ENCODE peak calls at places on chromosomes 11 and 22, in eight cellular contexts. Z is PC-9, O is lung, V is Calu3, H is progenitor cell of endocrine pancreas, A is Caco-2, L is bronchial epithelial cell, B is HFFc6. G is an unnamed sample.
A peak's percentile ranks its signal among the peaks of the same experiment; 100 is the strongest.

GRCh38 chr11:10858505-10859360 is 880 bp upstream of the ZBED5 start:
- DNase-seq in Z (peak; percentile 33), O (peak; percentile 64), V (peak; percentile 46), H (peak; percentile 52), A (peak; percentile 73), L (peak; percentile 29), B (peak; percentile 45), G (peak; percentile 64)

GRCh38 chr11:69663326-69663725 is 11.8 kb downstream of the LTO1 start:
- DNase-seq in Z (no peak), O (no peak), V (no peak), H (no peak), A (peak; percentile 28), L (no peak), B (no peak), G (no peak)

GRCh38 chr11:75714211-75714610 is 3.4 kb upstream of the MOGAT2 start:
- DNase-seq in Z (no peak), O (no peak), V (no peak), H (no peak), A (no peak), L (no peak), B (no peak), G (no peak)

GRCh38 chr11:103811870-103812509 is 224.4 kb upstream of the DDI1 start:
- DNase-seq in Z (no peak), O (no peak), V (peak; percentile 22), H (no peak), A (no peak), L (no peak), B (no peak), G (no peak)

GRCh38 chr11:70525006-70525405 is 126.7 kb downstream of the CTTN start:
- DNase-seq in Z (no peak), O (no peak), V (no peak), H (no peak), A (peak; percentile 30), L (peak; percentile 52), B (no peak), G (no peak)

GRCh38 chr11:15988693-15989231 is 367.6 kb downstream of the SOX6 start:
- DNase-seq in Z (no peak), O (no peak), V (no peak), H (no peak), A (no peak), L (no peak), B (no peak), G (no peak)

GRCh38 chr11:17578958-17579357 is 31.9 kb downstream of the OTOG start:
- DNase-seq in Z (no peak), O (no peak), V (no peak), H (no peak), A (no peak), L (no peak), B (no peak), G (no peak)

GRCh38 chr11:93198221-93198650 is 445 bp upstream of the SLC36A4 start:
- DNase-seq in Z (no peak), O (no peak), V (no peak), H (no peak), A (no peak), L (peak; percentile 51), B (no peak), G (no peak)

GRCh38 chr11:46122955-46123354 is 1.7 kb upstream of the PHF21A start:
- DNase-seq in Z (no peak), O (no peak), V (no peak), H (no peak), A (no peak), L (peak; percentile 31), B (peak; percentile 23), G (no peak)

GRCh38 chr11:3160252-3161031 is 4.7 kb downstream of the OSBPL5 start:
- DNase-seq in Z (no peak), O (peak; percentile 84), V (peak; percentile 61), H (peak; percentile 71), A (no peak), L (peak; percentile 58), B (peak; percentile 88), G (peak; percentile 90)

GRCh38 chr11:132024587-132025295 is 654.3 kb downstream of the NTM start:
- DNase-seq in Z (no peak), O (no peak), V (no peak), H (no peak), A (no peak), L (peak; percentile 96), B (peak; percentile 76), G (no peak)

GRCh38 chr11:91872216-91872615 is 352.4 kb upstream of the FAT3 start:
- DNase-seq in Z (no peak), O (no peak), V (no peak), H (no peak), A (no peak), L (no peak), B (no peak), G (no peak)

GRCh38 chr22:45923812-45924211 is 53.1 kb downstream of the WNT7B start:
- DNase-seq in Z (no peak), O (peak; percentile 44), V (peak; percentile 47), H (peak; percentile 67), A (no peak), L (no peak), B (no peak), G (peak; percentile 72)

GRCh38 chr11:35359321-35360058 is 59.9 kb downstream of the SLC1A2 start:
- DNase-seq in Z (no peak), O (no peak), V (no peak), H (no peak), A (no peak), L (no peak), B (no peak), G (no peak)

GRCh38 chr11:86069408-86070086 is 663 bp upstream of the PICALM start:
- DNase-seq in Z (peak; percentile 48), O (peak; percentile 51), V (peak; percentile 55), H (no peak), A (peak; percentile 86), L (peak; percentile 97), B (peak; percentile 98), G (peak; percentile 4)

GRCh38 chr11:117901601-117902000 is 25.1 kb upstream of the FXYD6 start:
- DNase-seq in Z (no peak), O (no peak), V (no peak), H (no peak), A (peak; percentile 19), L (no peak), B (no peak), G (no peak)

GRCh38 chr11:112270551-112271180 is 10.0 kb upstream of the PLET1 start:
- DNase-seq in Z (peak; percentile 33), O (no peak), V (peak; percentile 59), H (no peak), A (peak; percentile 67), L (no peak), B (no peak), G (peak; percentile 44)

GRCh38 chr22:36612458-36612857 is 83.5 kb upstream of the EIF3D start:
- DNase-seq in Z (no peak), O (no peak), V (no peak), H (no peak), A (no peak), L (no peak), B (peak; percentile 38), G (no peak)

GRCh38 chr22:48658246-48658645 is 1169.4 kb downstream of the BRD1 start:
- DNase-seq in Z (no peak), O (no peak), V (no peak), H (no peak), A (no peak), L (no peak), B (no peak), G (no peak)

DNA sequence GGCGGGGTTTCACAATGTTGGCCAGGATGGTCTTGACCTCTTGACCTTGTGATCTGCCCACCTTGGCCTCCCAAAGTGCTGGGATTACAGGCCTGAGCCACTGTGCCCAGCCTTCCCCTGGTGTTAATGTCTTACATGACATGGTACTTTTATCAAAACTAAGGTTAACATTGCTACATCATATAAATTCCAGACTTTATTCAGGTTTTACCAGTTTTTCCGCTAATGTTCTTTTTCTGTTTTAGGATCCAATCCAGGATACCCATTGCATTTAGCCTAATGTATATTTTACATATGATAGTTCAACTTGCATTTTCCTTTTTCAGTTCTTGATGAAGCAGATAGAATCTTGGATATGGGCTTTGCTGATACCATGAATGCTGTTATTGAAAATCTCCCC is 14.2 kb downstream of the DDX10 start:
- DNase-seq in Z (no peak), O (no peak), V (no peak), H (no peak), A (no peak), L (no peak), B (no peak), G (no peak)
- TF ChIP-seq CTCF in Z (no peak), O (no peak), V (no peak), H (no peak), A (no peak), L (no peak), B (no peak), G (no peak)

GRCh38 chr22:27242474-27242873 is 559.1 kb downstream of the MN1 start:
- DNase-seq in Z (no peak), O (no peak), V (no peak), H (no peak), A (no peak), L (no peak), B (no peak), G (no peak)

GRCh38 chr22:27245056-27245455 is 556.5 kb downstream of the MN1 start:
- DNase-seq in Z (no peak), O (no peak), V (no peak), H (no peak), A (no peak), L (no peak), B (no peak), G (peak; percentile 61)

GRCh38 chr22:27246558-27246957 is 555.0 kb downstream of the MN1 start:
- DNase-seq in Z (no peak), O (no peak), V (no peak), H (no peak), A (no peak), L (no peak), B (no peak), G (no peak)

GRCh38 chr22:27242917-27243589 is 558.5 kb downstream of the MN1 start:
- DNase-seq in Z (no peak), O (no peak), V (peak; percentile 17), H (no peak), A (peak; percentile 88), L (peak; percentile 71), B (no peak), G (no peak)

GRCh38 chr22:27244328-27244727 is 557.2 kb downstream of the MN1 start:
- DNase-seq in Z (no peak), O (no peak), V (no peak), H (no peak), A (no peak), L (no peak), B (no peak), G (no peak)
- TF ChIP-seq CTCF in Z (no peak), O (no peak), V (no peak), H (no peak), A (no peak), L (no peak), B (no peak), G (no peak)

GRCh38 chr11:128802358-128802981 is 64.6 kb downstream of the KCNJ1 start:
- DNase-seq in Z (peak; percentile 15), O (no peak), V (peak; percentile 22), H (no peak), A (no peak), L (peak; percentile 33), B (peak; percentile 53), G (no peak)
- TF ChIP-seq CTCF in Z (peak; percentile 57), O (no peak), V (no peak), H (peak; percentile 63), A (peak; percentile 66), L (peak; percentile 57), B (peak; percentile 82), G (peak; percentile 24)

DNA sequence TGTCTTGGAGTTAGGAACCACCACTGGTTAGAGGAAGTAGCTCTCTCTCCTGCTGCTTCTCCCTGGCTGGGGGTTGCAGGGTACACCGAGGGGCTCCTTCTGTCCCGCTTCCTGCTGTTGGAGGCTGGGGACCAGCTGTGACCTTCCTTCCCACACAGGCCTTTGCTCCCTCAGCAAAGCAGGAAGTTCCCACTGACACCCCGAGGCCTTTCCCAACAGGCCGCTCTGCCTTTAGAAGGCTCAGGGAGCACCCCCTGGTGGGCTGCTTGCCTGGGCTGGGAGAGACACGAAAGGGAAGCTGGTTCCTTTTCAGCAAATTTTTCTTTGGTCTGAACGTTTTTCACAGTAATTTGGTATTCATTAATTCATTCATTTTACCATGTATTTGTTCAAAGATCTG is 527.9 kb upstream of the B3GAT1 start:
- DNase-seq in Z (no peak), O (no peak), V (no peak), H (peak; percentile 30), A (peak; percentile 68), L (no peak), B (no peak), G (no peak)
- TF ChIP-seq CTCF in Z (no peak), O (no peak), V (no peak), H (peak; percentile 66), A (peak; percentile 58), L (no peak), B (no peak), G (no peak)